ENCODE peak calls at places on chromosomes 13 and 19, in seven cellular contexts. One of them, this sample, is unnamed.

GRCh38 chr13:110106726-110107125 is 200.2 kb downstream of the COL4A1 start:
- DNase-seq in thoracic aorta: no peak
- DNase-seq in RWPE2: no peak
- DNase-seq in RWPE1: no peak
- DNase-seq in left ventricle myocardium inferior: peak
- DNase-seq in GM23338: no peak
- DNase-seq in CD4-positive, alpha-beta T cell: no peak
- DNase-seq in this sample: no peak

GRCh38 chr19:12156254-12157058 is at the start of gene ZNF625:
- DNase-seq in thoracic aorta: peak
- DNase-seq in RWPE2: peak
- DNase-seq in RWPE1: peak
- DNase-seq in left ventricle myocardium inferior: peak
- DNase-seq in GM23338: peak
- DNase-seq in CD4-positive, alpha-beta T cell: no peak
- DNase-seq in this sample: peak

GRCh38 chr13:42038661-42039456 is 9.6 kb upstream of the DGKH start:
- DNase-seq in thoracic aorta: no peak
- DNase-seq in RWPE2: no peak
- DNase-seq in RWPE1: no peak
- DNase-seq in left ventricle myocardium inferior: no peak
- DNase-seq in GM23338: no peak
- DNase-seq in CD4-positive, alpha-beta T cell: no peak
- DNase-seq in this sample: no peak

GRCh38 chr13:99307648-99308339 is 595 bp upstream of the GPR183 start:
- DNase-seq in thoracic aorta: no peak
- DNase-seq in RWPE2: no peak
- DNase-seq in RWPE1: peak
- DNase-seq in left ventricle myocardium inferior: no peak
- DNase-seq in GM23338: no peak
- DNase-seq in CD4-positive, alpha-beta T cell: peak
- DNase-seq in this sample: peak

GRCh38 chr19:4596033-4596904 is 36.8 kb upstream of the SEMA6B start:
- DNase-seq in thoracic aorta: no peak
- DNase-seq in RWPE2: no peak
- DNase-seq in RWPE1: no peak
- DNase-seq in left ventricle myocardium inferior: no peak
- DNase-seq in GM23338: peak
- DNase-seq in CD4-positive, alpha-beta T cell: no peak
- DNase-seq in this sample: no peak

GRCh38 chr19:49786432-49786831 is 19.6 kb downstream of the AP2A1 start:
- DNase-seq in thoracic aorta: no peak
- DNase-seq in RWPE2: no peak
- DNase-seq in RWPE1: peak
- DNase-seq in left ventricle myocardium inferior: no peak
- DNase-seq in GM23338: no peak
- DNase-seq in CD4-positive, alpha-beta T cell: no peak
- DNase-seq in this sample: no peak

GRCh38 chr19:41409288-41409687 is 11.7 kb downstream of the BCKDHA start:
- DNase-seq in thoracic aorta: no peak
- DNase-seq in RWPE2: no peak
- DNase-seq in RWPE1: peak
- DNase-seq in left ventricle myocardium inferior: no peak
- DNase-seq in GM23338: no peak
- DNase-seq in CD4-positive, alpha-beta T cell: no peak
- DNase-seq in this sample: no peak

GRCh38 chr13:102812616-102813287 is 13.8 kb downstream of the BIVM start:
- DNase-seq in thoracic aorta: no peak
- DNase-seq in RWPE2: no peak
- DNase-seq in RWPE1: no peak
- DNase-seq in left ventricle myocardium inferior: no peak
- DNase-seq in GM23338: peak
- DNase-seq in CD4-positive, alpha-beta T cell: no peak
- DNase-seq in this sample: no peak

GRCh38 chr19:46491975-46492682 is 3.5 kb downstream of the PNMA8B start:
- DNase-seq in thoracic aorta: no peak
- DNase-seq in RWPE2: no peak
- DNase-seq in RWPE1: no peak
- DNase-seq in left ventricle myocardium inferior: no peak
- DNase-seq in GM23338: peak
- DNase-seq in CD4-positive, alpha-beta T cell: no peak
- DNase-seq in this sample: no peak

GRCh38 chr19:16386619-16387240 is 62.1 kb downstream of the KLF2 start:
- DNase-seq in thoracic aorta: no peak
- DNase-seq in RWPE2: no peak
- DNase-seq in RWPE1: peak
- DNase-seq in left ventricle myocardium inferior: peak
- DNase-seq in GM23338: peak
- DNase-seq in CD4-positive, alpha-beta T cell: peak
- DNase-seq in this sample: no peak

GRCh38 chr19:43546581-43546980 is 13.6 kb downstream of the ZNF575 start:
- DNase-seq in thoracic aorta: no peak
- DNase-seq in RWPE2: no peak
- DNase-seq in RWPE1: no peak
- DNase-seq in left ventricle myocardium inferior: no peak
- DNase-seq in GM23338: no peak
- DNase-seq in CD4-positive, alpha-beta T cell: no peak
- DNase-seq in this sample: no peak

GRCh38 chr19:58474997-58475713 is 997 bp upstream of the ZNF446 start:
- DNase-seq in thoracic aorta: no peak
- DNase-seq in RWPE2: no peak
- DNase-seq in RWPE1: no peak
- DNase-seq in left ventricle myocardium inferior: no peak
- DNase-seq in GM23338: no peak
- DNase-seq in CD4-positive, alpha-beta T cell: no peak
- DNase-seq in this sample: no peak

GRCh38 chr13:24075137-24075975 is 85.2 kb upstream of the SPATA13 start:
- DNase-seq in thoracic aorta: no peak
- DNase-seq in RWPE2: no peak
- DNase-seq in RWPE1: no peak
- DNase-seq in left ventricle myocardium inferior: no peak
- DNase-seq in GM23338: no peak
- DNase-seq in CD4-positive, alpha-beta T cell: no peak
- DNase-seq in this sample: no peak

GRCh38 chr19:11418518-11419506 is at the start of gene RGL3:
- DNase-seq in thoracic aorta: no peak
- DNase-seq in RWPE2: no peak
- DNase-seq in RWPE1: no peak
- DNase-seq in left ventricle myocardium inferior: peak
- DNase-seq in GM23338: peak
- DNase-seq in CD4-positive, alpha-beta T cell: no peak
- DNase-seq in this sample: no peak

GRCh38 chr19:48319647-48320537 is 5.5 kb upstream of the EMP3 start:
- DNase-seq in thoracic aorta: peak
- DNase-seq in RWPE2: peak
- DNase-seq in RWPE1: peak
- DNase-seq in left ventricle myocardium inferior: peak
- DNase-seq in GM23338: peak
- DNase-seq in CD4-positive, alpha-beta T cell: peak
- DNase-seq in this sample: no peak

GRCh38 chr19:3159565-3159964 is 19.0 kb upstream of the S1PR4 start:
- DNase-seq in thoracic aorta: no peak
- DNase-seq in RWPE2: no peak
- DNase-seq in RWPE1: no peak
- DNase-seq in left ventricle myocardium inferior: no peak
- DNase-seq in GM23338: peak
- DNase-seq in CD4-positive, alpha-beta T cell: no peak
- DNase-seq in this sample: no peak

GRCh38 chr13:89150362-89150761 is 1479.2 kb downstream of the SLITRK5 start:
- DNase-seq in thoracic aorta: no peak
- DNase-seq in RWPE2: no peak
- DNase-seq in RWPE1: no peak
- DNase-seq in left ventricle myocardium inferior: no peak
- DNase-seq in GM23338: no peak
- DNase-seq in CD4-positive, alpha-beta T cell: no peak
- DNase-seq in this sample: no peak

GRCh38 chr19:13881231-13881691 is 4.3 kb downstream of the NANOS3 start:
- DNase-seq in thoracic aorta: no peak
- DNase-seq in RWPE2: no peak
- DNase-seq in RWPE1: no peak
- DNase-seq in left ventricle myocardium inferior: no peak
- DNase-seq in GM23338: peak
- DNase-seq in CD4-positive, alpha-beta T cell: no peak
- DNase-seq in this sample: no peak

GRCh38 chr19:6409346-6409745 is 15.3 kb downstream of the KHSRP start:
- DNase-seq in thoracic aorta: no peak
- DNase-seq in RWPE2: no peak
- DNase-seq in RWPE1: no peak
- DNase-seq in left ventricle myocardium inferior: no peak
- DNase-seq in GM23338: no peak
- DNase-seq in CD4-positive, alpha-beta T cell: no peak
- DNase-seq in this sample: no peak

GRCh38 chr19:6414033-6414643 is 10.5 kb downstream of the KHSRP start:
- DNase-seq in thoracic aorta: no peak
- DNase-seq in RWPE2: no peak
- DNase-seq in RWPE1: no peak
- DNase-seq in left ventricle myocardium inferior: no peak
- DNase-seq in GM23338: peak
- DNase-seq in CD4-positive, alpha-beta T cell: no peak
- DNase-seq in this sample: no peak

GRCh38 chr19:6414793-6415591 is 9.6 kb downstream of the KHSRP start:
- DNase-seq in thoracic aorta: no peak
- DNase-seq in RWPE2: no peak
- DNase-seq in RWPE1: no peak
- DNase-seq in left ventricle myocardium inferior: no peak
- DNase-seq in GM23338: peak
- DNase-seq in CD4-positive, alpha-beta T cell: no peak
- DNase-seq in this sample: no peak

GRCh38 chr19:6413291-6413690 is 11.3 kb downstream of the KHSRP start:
- DNase-seq in thoracic aorta: no peak
- DNase-seq in RWPE2: no peak
- DNase-seq in RWPE1: no peak
- DNase-seq in left ventricle myocardium inferior: no peak
- DNase-seq in GM23338: peak
- DNase-seq in CD4-positive, alpha-beta T cell: no peak
- DNase-seq in this sample: no peak

DNA sequence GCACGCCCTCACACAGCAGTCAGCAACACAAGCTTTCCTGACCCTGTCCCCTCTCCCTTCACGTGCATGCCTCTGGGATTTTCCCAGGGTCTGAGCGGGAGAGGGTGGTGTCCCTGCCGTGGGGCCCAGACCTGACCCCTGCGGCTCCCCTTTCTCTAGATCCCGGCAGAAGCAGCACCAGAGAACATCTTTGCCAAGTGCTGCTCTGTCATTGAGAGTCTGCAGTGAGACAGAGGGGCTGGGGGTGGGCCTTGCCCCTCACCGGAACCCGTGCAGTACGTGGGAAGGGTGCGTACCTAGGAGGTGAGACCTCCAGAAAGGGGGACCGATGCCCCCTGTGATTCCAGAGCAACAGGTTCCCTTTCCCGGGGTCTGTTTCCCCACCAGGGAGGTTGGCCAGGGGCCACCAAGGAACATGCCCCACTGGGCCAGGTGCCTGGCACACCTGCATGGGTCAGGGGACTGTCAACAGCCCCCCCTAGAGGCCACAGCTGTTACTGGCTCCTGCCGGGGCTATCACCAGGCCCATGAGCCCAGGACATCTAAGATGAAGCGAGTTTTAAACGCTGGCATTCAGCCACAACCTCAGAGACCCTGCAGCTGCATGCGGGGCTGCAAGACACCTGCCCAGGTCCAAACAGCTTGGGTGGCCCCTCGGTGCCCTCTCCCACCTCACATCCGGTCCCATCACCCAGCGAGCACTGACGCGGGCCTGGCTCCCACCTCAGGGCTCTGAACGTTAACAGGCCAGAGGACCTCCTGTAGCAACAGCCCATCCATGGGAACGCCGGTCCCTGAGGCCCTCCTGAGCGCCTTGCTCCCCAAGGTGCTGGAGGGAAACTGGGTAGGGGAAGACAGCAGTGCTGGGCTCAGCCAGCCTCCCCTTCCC is 12.3 kb downstream of the KHSRP start:
- DNase-seq in thoracic aorta: no peak
- DNase-seq in RWPE2: no peak
- DNase-seq in RWPE1: no peak
- DNase-seq in left ventricle myocardium inferior: no peak
- DNase-seq in GM23338: peak
- DNase-seq in CD4-positive, alpha-beta T cell: peak
- DNase-seq in this sample: no peak
- H3K27ac ChIP-seq in thoracic aorta: no peak
- H3K27ac ChIP-seq in RWPE2: no peak
- H3K27ac ChIP-seq in RWPE1: peak
- H3K27ac ChIP-seq in left ventricle myocardium inferior: peak
- H3K27ac ChIP-seq in GM23338: peak
- H3K27ac ChIP-seq in CD4-positive, alpha-beta T cell: no peak
- H3K27ac ChIP-seq in this sample: no peak

DNA sequence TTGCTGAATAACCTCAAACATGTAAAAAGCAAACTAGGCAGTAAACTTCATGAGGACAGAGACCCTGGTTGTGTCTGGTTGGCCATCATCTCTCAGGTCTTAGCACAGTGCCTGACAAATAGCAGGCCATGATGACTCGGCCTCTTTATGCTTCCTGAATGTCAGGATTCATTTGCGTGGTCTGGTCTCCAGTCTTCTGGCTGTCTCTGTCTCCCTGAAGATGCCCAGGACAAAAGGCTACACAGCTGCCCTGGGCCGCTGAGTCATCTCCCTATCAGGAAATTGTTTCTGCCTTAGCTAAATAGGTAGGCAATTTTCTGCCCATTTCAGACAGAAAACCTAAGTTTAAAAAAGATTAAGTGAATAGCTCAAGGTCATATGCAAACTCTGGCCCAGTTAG is 84.1 kb upstream of the FNDC3A start:
- DNase-seq in thoracic aorta: no peak
- DNase-seq in RWPE2: no peak
- DNase-seq in RWPE1: peak
- DNase-seq in left ventricle myocardium inferior: no peak
- DNase-seq in GM23338: no peak
- DNase-seq in CD4-positive, alpha-beta T cell: no peak
- DNase-seq in this sample: peak
- H3K27ac ChIP-seq in thoracic aorta: peak
- H3K27ac ChIP-seq in RWPE2: peak
- H3K27ac ChIP-seq in RWPE1: peak
- H3K27ac ChIP-seq in left ventricle myocardium inferior: no peak
- H3K27ac ChIP-seq in GM23338: no peak
- H3K27ac ChIP-seq in CD4-positive, alpha-beta T cell: no peak
- H3K27ac ChIP-seq in this sample: peak

DNA sequence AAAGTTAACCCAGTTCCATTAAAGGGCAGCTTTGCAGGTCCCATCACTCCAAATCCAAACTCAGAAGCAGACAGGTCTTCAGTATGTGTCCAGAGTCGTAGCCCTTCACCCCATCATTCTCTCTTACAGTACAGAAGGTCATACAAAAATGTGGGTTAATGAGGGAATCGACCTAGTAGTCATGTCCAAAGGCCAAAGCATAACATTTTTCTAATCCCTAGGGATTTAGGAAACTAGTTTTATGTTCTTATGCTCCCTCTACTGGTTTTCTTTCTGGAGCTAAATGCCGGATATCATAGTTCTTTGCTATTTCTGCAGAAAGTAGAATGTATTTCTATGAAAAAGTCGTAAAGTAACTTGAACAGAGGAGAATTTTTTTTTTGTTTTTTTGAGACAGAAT is 72.2 kb downstream of the DHRS12 start:
- DNase-seq in thoracic aorta: no peak
- DNase-seq in RWPE2: no peak
- DNase-seq in RWPE1: no peak
- DNase-seq in left ventricle myocardium inferior: no peak
- DNase-seq in GM23338: no peak
- DNase-seq in CD4-positive, alpha-beta T cell: no peak
- DNase-seq in this sample: no peak
- H3K27ac ChIP-seq in thoracic aorta: peak
- H3K27ac ChIP-seq in RWPE2: peak
- H3K27ac ChIP-seq in RWPE1: no peak
- H3K27ac ChIP-seq in left ventricle myocardium inferior: peak
- H3K27ac ChIP-seq in GM23338: peak
- H3K27ac ChIP-seq in CD4-positive, alpha-beta T cell: no peak
- H3K27ac ChIP-seq in this sample: no peak

GRCh38 chr19:19788015-19788414 is 33.5 kb downstream of the ZNF506 start:
- DNase-seq in thoracic aorta: no peak
- DNase-seq in RWPE2: no peak
- DNase-seq in RWPE1: no peak
- DNase-seq in left ventricle myocardium inferior: no peak
- DNase-seq in GM23338: no peak
- DNase-seq in CD4-positive, alpha-beta T cell: no peak
- DNase-seq in this sample: no peak
- H3K27ac ChIP-seq in thoracic aorta: no peak
- H3K27ac ChIP-seq in RWPE2: no peak
- H3K27ac ChIP-seq in RWPE1: no peak
- H3K27ac ChIP-seq in left ventricle myocardium inferior: no peak
- H3K27ac ChIP-seq in GM23338: no peak
- H3K27ac ChIP-seq in CD4-positive, alpha-beta T cell: no peak
- H3K27ac ChIP-seq in this sample: no peak

This sample was measured in epithelial cell of prostate.